ENCODE peak calls at places on chromosomes 12 and 14, in ten cellular contexts. One of them, this sample, is unnamed.

GRCh38 chr12:102347761-102348160 is 132.6 kb downstream of the IGF1 start:
- DNase-seq in BE2C: no peak
- DNase-seq in right atrium auricular region: no peak
- DNase-seq in heart right ventricle: no peak
- DNase-seq in mammary epithelial cell: no peak
- DNase-seq in spleen: no peak
- DNase-seq in pancreas: no peak
- DNase-seq in colonic mucosa: no peak
- DNase-seq in Peyer's patch: no peak
- DNase-seq in transverse colon: no peak
- DNase-seq in this sample: no peak

GRCh38 chr12:79300199-79300568 is 390.6 kb downstream of the PAWR start:
- DNase-seq in BE2C: no peak
- DNase-seq in pancreas: no peak
- DNase-seq in right atrium auricular region: no peak
- DNase-seq in mammary epithelial cell: no peak
- DNase-seq in spleen: no peak
- DNase-seq in colonic mucosa: no peak
- DNase-seq in Peyer's patch: no peak
- DNase-seq in transverse colon: no peak
- DNase-seq in heart right ventricle: no peak
- DNase-seq in this sample: no peak

GRCh38 chr14:64549805-64550538 is at the start of gene PPP1R36:
- DNase-seq in Peyer's patch: no peak
- DNase-seq in BE2C: peak; percentile 54
- DNase-seq in pancreas: peak; percentile 55
- DNase-seq in transverse colon: peak; percentile 81
- DNase-seq in right atrium auricular region: peak; percentile 64
- DNase-seq in spleen: peak; percentile 87
- DNase-seq in mammary epithelial cell: no peak
- DNase-seq in heart right ventricle: no peak
- DNase-seq in colonic mucosa: peak; percentile 77
- DNase-seq in this sample: peak; percentile 82

GRCh38 chr12:56723889-56724659 is 1.0 kb downstream of the NACA start:
- DNase-seq in pancreas: peak; percentile 31
- DNase-seq in BE2C: peak; percentile 40
- DNase-seq in Peyer's patch: peak; percentile 28
- DNase-seq in heart right ventricle: peak; percentile 74
- DNase-seq in colonic mucosa: peak; percentile 67
- DNase-seq in spleen: no peak
- DNase-seq in mammary epithelial cell: peak; percentile 75
- DNase-seq in right atrium auricular region: peak; percentile 80
- DNase-seq in transverse colon: peak; percentile 59
- DNase-seq in this sample: no peak

GRCh38 chr14:93007225-93007997 is 84.5 kb downstream of the CHGA start:
- DNase-seq in transverse colon: peak; percentile 62
- DNase-seq in BE2C: no peak
- DNase-seq in spleen: no peak
- DNase-seq in heart right ventricle: peak; percentile 62
- DNase-seq in Peyer's patch: peak; percentile 63
- DNase-seq in pancreas: no peak
- DNase-seq in right atrium auricular region: peak; percentile 83
- DNase-seq in mammary epithelial cell: peak; percentile 59
- DNase-seq in colonic mucosa: peak; percentile 56
- DNase-seq in this sample: peak; percentile 57

GRCh38 chr14:85197976-85198375 is 332.0 kb upstream of the FLRT2 start:
- DNase-seq in pancreas: no peak
- DNase-seq in right atrium auricular region: no peak
- DNase-seq in mammary epithelial cell: no peak
- DNase-seq in BE2C: no peak
- DNase-seq in colonic mucosa: no peak
- DNase-seq in spleen: no peak
- DNase-seq in heart right ventricle: no peak
- DNase-seq in Peyer's patch: no peak
- DNase-seq in transverse colon: no peak
- DNase-seq in this sample: no peak

GRCh38 chr12:123098780-123099179 is 52.1 kb downstream of the PITPNM2 start:
- DNase-seq in heart right ventricle: no peak
- DNase-seq in BE2C: no peak
- DNase-seq in spleen: no peak
- DNase-seq in mammary epithelial cell: no peak
- DNase-seq in transverse colon: no peak
- DNase-seq in colonic mucosa: no peak
- DNase-seq in pancreas: no peak
- DNase-seq in right atrium auricular region: no peak
- DNase-seq in Peyer's patch: no peak
- DNase-seq in this sample: no peak

GRCh38 chr14:61470261-61470953 is 149.0 kb downstream of the PRKCH start:
- DNase-seq in BE2C: peak; percentile 89
- DNase-seq in right atrium auricular region: no peak
- DNase-seq in Peyer's patch: no peak
- DNase-seq in spleen: no peak
- DNase-seq in pancreas: no peak
- DNase-seq in mammary epithelial cell: peak; percentile 79
- DNase-seq in colonic mucosa: peak; percentile 17
- DNase-seq in transverse colon: no peak
- DNase-seq in heart right ventricle: peak; percentile 77
- DNase-seq in this sample: no peak

GRCh38 chr12:115518-115917 is 49.0 kb downstream of the IQSEC3 start:
- DNase-seq in right atrium auricular region: no peak
- DNase-seq in heart right ventricle: no peak
- DNase-seq in transverse colon: no peak
- DNase-seq in colonic mucosa: no peak
- DNase-seq in pancreas: no peak
- DNase-seq in spleen: no peak
- DNase-seq in BE2C: no peak
- DNase-seq in Peyer's patch: no peak
- DNase-seq in mammary epithelial cell: no peak
- DNase-seq in this sample: no peak

GRCh38 chr12:111277570-111277969 is 91.3 kb downstream of the PHETA1 start:
- DNase-seq in spleen: no peak
- DNase-seq in colonic mucosa: no peak
- DNase-seq in heart right ventricle: no peak
- DNase-seq in transverse colon: no peak
- DNase-seq in right atrium auricular region: no peak
- DNase-seq in mammary epithelial cell: no peak
- DNase-seq in Peyer's patch: no peak
- DNase-seq in pancreas: no peak
- DNase-seq in BE2C: no peak
- DNase-seq in this sample: no peak

GRCh38 chr12:89470741-89471504 is 53.7 kb downstream of the GALNT4 start:
- DNase-seq in pancreas: no peak
- DNase-seq in transverse colon: no peak
- DNase-seq in right atrium auricular region: no peak
- DNase-seq in BE2C: no peak
- DNase-seq in heart right ventricle: no peak
- DNase-seq in colonic mucosa: no peak
- DNase-seq in spleen: no peak
- DNase-seq in Peyer's patch: no peak
- DNase-seq in mammary epithelial cell: peak; percentile 21
- DNase-seq in this sample: no peak

GRCh38 chr14:89268514-89268913 is 148.5 kb downstream of the FOXN3 start:
- DNase-seq in transverse colon: no peak
- DNase-seq in Peyer's patch: no peak
- DNase-seq in right atrium auricular region: no peak
- DNase-seq in colonic mucosa: no peak
- DNase-seq in spleen: no peak
- DNase-seq in BE2C: no peak
- DNase-seq in mammary epithelial cell: no peak
- DNase-seq in pancreas: no peak
- DNase-seq in heart right ventricle: no peak
- DNase-seq in this sample: no peak

GRCh38 chr14:101183376-101184103 is 280.0 kb upstream of the RTL1 start:
- DNase-seq in BE2C: peak; percentile 44
- DNase-seq in right atrium auricular region: peak; percentile 30
- DNase-seq in pancreas: no peak
- DNase-seq in heart right ventricle: no peak
- DNase-seq in transverse colon: no peak
- DNase-seq in mammary epithelial cell: no peak
- DNase-seq in spleen: peak; percentile 66
- DNase-seq in Peyer's patch: no peak
- DNase-seq in colonic mucosa: no peak
- DNase-seq in this sample: peak; percentile 61

GRCh38 chr12:88650715-88651114 is 70.4 kb upstream of the KITLG start:
- DNase-seq in Peyer's patch: no peak
- DNase-seq in heart right ventricle: no peak
- DNase-seq in pancreas: no peak
- DNase-seq in BE2C: no peak
- DNase-seq in mammary epithelial cell: peak; percentile 75
- DNase-seq in right atrium auricular region: no peak
- DNase-seq in transverse colon: no peak
- DNase-seq in colonic mucosa: no peak
- DNase-seq in spleen: no peak
- DNase-seq in this sample: no peak

DNA sequence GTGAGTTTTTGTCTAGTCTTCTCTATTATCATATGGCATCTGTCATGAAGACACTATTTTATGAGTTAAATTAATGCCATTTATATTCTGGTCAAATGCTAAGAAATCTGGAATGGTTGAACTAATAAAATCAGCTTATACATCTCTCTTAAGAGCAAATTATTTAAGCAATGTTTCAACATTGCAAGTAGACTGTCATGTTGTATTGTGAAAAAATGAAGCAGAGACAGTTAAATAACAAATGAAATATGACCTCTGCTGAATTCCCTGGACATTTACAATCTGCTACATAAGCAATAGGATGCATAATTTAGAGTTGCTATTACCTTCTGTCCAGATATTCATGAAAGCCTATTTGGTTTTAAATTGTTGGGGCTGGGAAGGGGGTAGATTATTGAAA is 30.6 kb downstream of the NAV3 start:
- DNase-seq in heart right ventricle: no peak
- DNase-seq in right atrium auricular region: no peak
- DNase-seq in spleen: no peak
- DNase-seq in BE2C: no peak
- DNase-seq in colonic mucosa: no peak
- DNase-seq in Peyer's patch: no peak
- DNase-seq in pancreas: no peak
- DNase-seq in mammary epithelial cell: no peak
- DNase-seq in transverse colon: no peak
- DNase-seq in this sample: no peak
- H3K4me3 ChIP-seq in heart right ventricle: no peak overlapping the region
- H3K4me3 ChIP-seq in right atrium auricular region: no peak overlapping the region
- H3K4me3 ChIP-seq in spleen: no peak overlapping the region
- H3K4me3 ChIP-seq in BE2C: no peak overlapping the region
- H3K4me3 ChIP-seq in colonic mucosa: no peak overlapping the region
- H3K4me3 ChIP-seq in Peyer's patch: no peak overlapping the region
- H3K4me3 ChIP-seq in pancreas: no peak overlapping the region
- H3K4me3 ChIP-seq in mammary epithelial cell: no peak overlapping the region
- H3K4me3 ChIP-seq in transverse colon: no peak overlapping the region
- H3K4me3 ChIP-seq in this sample: no peak overlapping the region

GRCh38 chr12:30795660-30796507 is 41.1 kb upstream of the CAPRIN2 start:
- DNase-seq in transverse colon: peak; percentile 31
- DNase-seq in mammary epithelial cell: peak; percentile 72
- DNase-seq in colonic mucosa: peak; percentile 26
- DNase-seq in heart right ventricle: peak; percentile 65
- DNase-seq in pancreas: peak; percentile 12
- DNase-seq in Peyer's patch: peak; percentile 22
- DNase-seq in right atrium auricular region: peak; percentile 74
- DNase-seq in BE2C: peak; percentile 57
- DNase-seq in spleen: peak; percentile 88
- DNase-seq in this sample: peak; percentile 88
- TF ChIP-seq CTCF in transverse colon: no peak
- TF ChIP-seq CTCF in mammary epithelial cell: no peak
- TF ChIP-seq CTCF in colonic mucosa: no peak
- TF ChIP-seq CTCF in heart right ventricle: no peak
- TF ChIP-seq CTCF in pancreas: no peak
- TF ChIP-seq CTCF in Peyer's patch: peak; percentile 6
- TF ChIP-seq CTCF in right atrium auricular region: no peak
- TF ChIP-seq CTCF in BE2C: no peak
- TF ChIP-seq CTCF in spleen: no peak
- TF ChIP-seq CTCF in this sample: no peak

DNA sequence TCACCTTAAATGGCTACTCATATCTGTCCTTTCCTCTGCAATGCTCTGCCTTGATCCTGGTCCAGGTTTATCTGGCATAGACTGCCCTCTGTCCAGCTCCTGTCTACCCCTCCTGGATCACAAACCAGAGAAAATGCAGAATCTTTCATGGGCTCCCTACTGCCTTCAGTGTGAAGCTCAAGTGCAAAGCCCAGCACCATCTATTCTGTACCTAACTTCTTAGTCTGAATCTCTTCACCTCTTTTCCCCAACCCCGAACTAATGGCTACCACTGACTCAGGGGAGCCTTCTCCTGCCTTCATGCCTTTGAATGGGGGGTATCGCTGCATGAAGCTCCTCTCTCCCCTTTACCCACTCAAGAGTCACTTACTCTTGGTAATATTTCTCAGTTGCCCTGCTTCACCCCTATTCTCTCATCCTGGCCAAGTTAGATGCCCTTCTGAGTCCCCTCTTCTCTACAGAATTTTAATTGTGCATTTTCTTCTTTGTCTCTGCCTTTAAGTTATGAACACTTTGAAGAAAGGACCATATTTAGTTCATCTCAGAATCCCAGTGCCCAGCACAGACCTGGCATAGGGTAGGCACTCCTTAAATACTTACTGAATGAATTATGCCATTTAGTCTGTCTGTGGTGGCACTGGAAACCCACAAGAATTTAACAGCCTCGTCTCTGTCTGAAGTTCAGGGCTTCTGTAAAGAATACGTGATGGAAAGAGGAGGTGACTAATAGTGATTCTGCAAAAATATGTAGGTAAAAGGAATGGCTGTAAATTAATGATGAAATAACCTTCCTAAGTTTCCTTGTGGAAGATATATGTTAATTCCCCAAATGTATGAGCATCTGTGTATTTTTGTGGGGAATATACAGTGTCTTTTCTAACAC is 191.3 kb upstream of the AMIGO2 start:
- DNase-seq in colonic mucosa: no peak
- DNase-seq in spleen: no peak
- DNase-seq in mammary epithelial cell: peak; percentile 97
- DNase-seq in Peyer's patch: no peak
- DNase-seq in transverse colon: no peak
- DNase-seq in pancreas: no peak
- DNase-seq in heart right ventricle: no peak
- DNase-seq in right atrium auricular region: no peak
- DNase-seq in BE2C: no peak
- DNase-seq in this sample: no peak
- H3K4me1 ChIP-seq in colonic mucosa: no peaks in the 10 kb centered on the region
- H3K4me1 ChIP-seq in spleen: peaks cover 6% of the 10 kb centered on the region
- H3K4me1 ChIP-seq in mammary epithelial cell: peaks cover 68% of the 10 kb centered on the region
- H3K4me1 ChIP-seq in Peyer's patch: no peaks in the 10 kb centered on the region
- H3K4me1 ChIP-seq in transverse colon: peaks cover 12% of the 10 kb centered on the region
- H3K4me1 ChIP-seq in pancreas: peaks cover 8% of the 10 kb centered on the region
- H3K4me1 ChIP-seq in heart right ventricle: no peaks in the 10 kb centered on the region
- H3K4me1 ChIP-seq in right atrium auricular region: no peaks in the 10 kb centered on the region
- H3K4me1 ChIP-seq in BE2C: no peaks in the 10 kb centered on the region
- H3K4me1 ChIP-seq in this sample: no peaks in the 10 kb centered on the region

DNA sequence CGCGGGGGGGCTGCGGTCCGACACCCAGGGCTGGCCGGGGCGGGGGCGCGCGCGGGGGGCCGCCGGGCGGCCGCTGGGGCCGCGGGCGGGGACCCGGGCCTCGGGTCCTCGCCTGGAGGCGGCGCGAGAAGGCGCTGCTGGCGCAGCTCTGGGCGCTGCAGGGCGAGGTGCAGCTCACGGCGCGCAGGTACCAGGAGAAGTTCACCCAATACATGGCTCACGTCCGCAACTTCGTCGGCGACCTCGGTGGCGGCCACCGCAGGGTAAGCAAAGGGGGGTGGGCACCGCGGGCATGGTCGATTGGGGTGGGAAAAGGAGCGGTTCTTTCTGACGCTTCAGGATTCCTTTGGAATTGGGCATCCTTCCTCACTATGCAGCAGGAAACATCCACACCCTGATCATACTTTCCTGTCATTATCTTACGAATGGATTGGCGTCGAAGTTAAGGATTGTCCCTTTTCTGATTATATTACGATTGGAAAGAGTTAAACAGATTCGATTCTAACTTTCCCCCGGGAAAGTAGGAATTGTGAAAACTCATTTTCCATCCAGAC is 798 bp downstream of the PDZRN4 start:
- DNase-seq in Peyer's patch: no peak
- DNase-seq in BE2C: no peak
- DNase-seq in colonic mucosa: no peak
- DNase-seq in pancreas: no peak
- DNase-seq in right atrium auricular region: no peak
- DNase-seq in heart right ventricle: no peak
- DNase-seq in spleen: peak; percentile 58
- DNase-seq in mammary epithelial cell: no peak
- DNase-seq in transverse colon: no peak
- DNase-seq in this sample: no peak
- H3K4me3 ChIP-seq in Peyer's patch: peak overlapping the region; percentile 52
- H3K4me3 ChIP-seq in BE2C: no peak overlapping the region
- H3K4me3 ChIP-seq in colonic mucosa: no peak overlapping the region
- H3K4me3 ChIP-seq in pancreas: peak overlapping the region; percentile 32
- H3K4me3 ChIP-seq in right atrium auricular region: peak overlapping the region; percentile 24
- H3K4me3 ChIP-seq in heart right ventricle: no peak overlapping the region
- H3K4me3 ChIP-seq in spleen: peak overlapping the region; percentile 19
- H3K4me3 ChIP-seq in mammary epithelial cell: no peak overlapping the region
- H3K4me3 ChIP-seq in transverse colon: peak overlapping the region; percentile 38
- H3K4me3 ChIP-seq in this sample: no peak overlapping the region

This sample was measured in kidney.